ENCODE peak calls at places on chromosomes 5 and 9, in seven cellular contexts. M is tibial nerve; C is endodermal cell; P is stimulated activated CD8-positive, alpha-beta memory T cell treated with anti-CD3 and anti-CD28 coated beads, Interleukin-7, amount 100 ng/mL, for 24 hours; B is keratinocyte; L is NT2/D1; D is heart left ventricle. I is an unnamed sample.

GRCh38 chr5:76305264-76305663 is 97.8 kb upstream of the IQGAP2 start:
- DNase-seq in B (no peak), L (no peak), P (no peak), C (no peak), M (no peak), D (no peak), I (no peak)

GRCh38 chr9:20538956-20539355 is 83.3 kb downstream of the MLLT3 start:
- DNase-seq in L (no peak), B (no peak), P (no peak), M (no peak), C (no peak), D (no peak), I (no peak)

GRCh38 chr9:15249042-15249818 is 57.8 kb downstream of the TTC39B start:
- DNase-seq in L (no peak), D (no peak), C (peak; percentile 84), B (no peak), M (no peak), P (no peak), I (no peak)

GRCh38 chr9:126363847-126364671 is 37.4 kb downstream of the MVB12B start:
- DNase-seq in M (no peak), C (no peak), D (no peak), B (no peak), P (no peak), L (no peak), I (no peak)

GRCh38 chr5:38809388-38810359 is 36.1 kb upstream of the OSMR start:
- DNase-seq in P (peak; percentile 16), L (peak; percentile 67), C (peak; percentile 93), D (peak; percentile 85), M (peak; percentile 81), B (no peak), I (peak; percentile 62)

GRCh38 chr9:91059713-91060112 is 258.1 kb downstream of the SYK start:
- DNase-seq in B (no peak), C (no peak), P (no peak), M (no peak), D (no peak), L (no peak), I (no peak)

GRCh38 chr5:123708074-123708806 is 196.3 kb downstream of the CSNK1G3 start:
- DNase-seq in B (no peak), L (no peak), P (no peak), D (no peak), M (peak; percentile 20), C (no peak), I (no peak)

GRCh38 chr5:179260324-179261070 is 84.8 kb downstream of the ADAMTS2 start:
- DNase-seq in B (no peak), D (peak; percentile 9), M (no peak), L (no peak), C (peak; percentile 41), P (no peak), I (no peak)